ENCODE peak calls at places on chromosomes 6 and 20, in nine cellular contexts. B is GM23338, R is Panc1, G is GM12878, X is HCT116, T is K562, D is A549, K is SK-N-SH, Q is HepG2. E is an unnamed sample.

GRCh38 chr20:10634683-10635411 is 39.0 kb downstream of the JAG1 start:
- DNase-seq in X (no peak), K (no peak), Q (no peak), T (no peak), B (no peak), G (no peak), D (no peak), R (no peak), E (no peak)

GRCh38 chr20:51020657-51021056 is 2.2 kb downstream of the KCNG1 start:
- DNase-seq in K (no peak), Q (no peak), B (peak), D (no peak), G (no peak), R (no peak), X (no peak), T (no peak), E (no peak)

GRCh38 chr20:17522528-17522927 is 8.7 kb downstream of the BFSP1 start:
- DNase-seq in K (no peak), D (no peak), T (no peak), B (no peak), R (no peak), Q (no peak), X (no peak), G (no peak), E (no peak)

GRCh38 chr6:41337709-41338108 is 2.3 kb downstream of the NCR2 start:
- DNase-seq in D (no peak), G (no peak), R (no peak), T (no peak), K (no peak), X (no peak), B (no peak), Q (no peak), E (no peak)

GRCh38 chr6:63927538-63927937 is 291.9 kb downstream of the PHF3 start:
- DNase-seq in K (no peak), T (no peak), B (no peak), G (no peak), D (no peak), R (no peak), Q (no peak), X (no peak), E (no peak)

GRCh38 chr6:63094947-63095346 is 116.3 kb upstream of the FKBP1C start:
- DNase-seq in K (no peak), D (no peak), R (no peak), G (no peak), B (no peak), T (no peak), X (no peak), Q (no peak), E (no peak)

GRCh38 chr6:20402181-20403079 is 751 bp downstream of the E2F3 start:
- DNase-seq in D (peak), Q (peak), X (peak), G (no peak), K (peak), R (no peak), B (peak), T (peak), E (peak)

GRCh38 chr6:77624468-77624867 is 28.4 kb upstream of the MEI4 start:
- DNase-seq in T (no peak), R (no peak), G (no peak), D (no peak), Q (no peak), B (no peak), K (no peak), X (no peak), E (no peak)

GRCh38 chr20:14984768-14985622 is 647.6 kb upstream of the FLRT3 start:
- DNase-seq in T (no peak), R (no peak), G (no peak), K (no peak), D (peak), Q (peak), X (no peak), B (no peak), E (no peak)

GRCh38 chr6:148186916-148187315 is 155.7 kb upstream of the SASH1 start:
- DNase-seq in T (no peak), D (no peak), G (no peak), Q (no peak), K (no peak), R (no peak), X (no peak), B (no peak), E (no peak)

GRCh38 chr6:144330588-144330987 is 45.5 kb downstream of the UTRN start:
- DNase-seq in K (no peak), X (peak), D (no peak), Q (no peak), R (no peak), G (no peak), B (peak), T (no peak), E (no peak)

GRCh38 chr20:5848711-5849505 is 98.7 kb downstream of the SHLD1 start:
- DNase-seq in G (peak), K (no peak), B (no peak), Q (no peak), R (no peak), X (no peak), T (no peak), D (no peak), E (no peak)

GRCh38 chr20:57473246-57474042 is 51.5 kb downstream of the CTCFL start:
- DNase-seq in D (no peak), Q (no peak), T (no peak), G (peak), R (no peak), X (no peak), B (peak), K (no peak), E (peak)

GRCh38 chr6:49409951-49410542 is 53.0 kb downstream of the MMUT start:
- DNase-seq in X (peak), R (peak), B (peak), T (peak), K (peak), G (peak), D (peak), Q (peak), E (peak)

GRCh38 chr6:10837997-10838793 is at the start of gene MAK:
- DNase-seq in G (peak), X (peak), K (peak), R (peak), B (peak), D (peak), T (peak), Q (peak), E (peak)

GRCh38 chr6:77463308-77463880 is at the start of gene HTR1B:
- DNase-seq in G (no peak), B (peak), X (no peak), Q (no peak), K (no peak), D (peak), R (no peak), T (no peak), E (no peak)

GRCh38 chr6:88483424-88483823 is 317.3 kb upstream of the CNR1 start:
- DNase-seq in T (no peak), G (no peak), R (no peak), Q (no peak), B (peak), K (no peak), X (no peak), D (no peak), E (no peak)

GRCh38 chr6:109222848-109223247 is 127.5 kb downstream of the CEP57L1 start:
- DNase-seq in Q (no peak), G (no peak), R (no peak), X (no peak), T (no peak), B (no peak), K (no peak), D (no peak), E (no peak)

GRCh38 chr6:34544776-34545471 is 11.2 kb downstream of the SPDEF start:
- DNase-seq in B (no peak), X (no peak), K (no peak), Q (no peak), G (no peak), R (no peak), D (no peak), T (peak), E (no peak)

GRCh38 chr6:144681334-144681733 is 396.2 kb downstream of the UTRN start:
- DNase-seq in Q (no peak), T (no peak), K (no peak), R (no peak), D (no peak), X (no peak), G (no peak), B (no peak), E (no peak)

GRCh38 chr20:58139849-58140786 is 88.3 kb downstream of the ANKRD60 start:
- DNase-seq in Q (no peak), B (no peak), X (no peak), K (no peak), D (no peak), T (no peak), G (no peak), R (no peak), E (no peak)

GRCh38 chr6:150126641-150127291 is 16.1 kb upstream of the PPP1R14C start:
- DNase-seq in B (no peak), Q (no peak), R (no peak), G (no peak), D (no peak), X (no peak), T (no peak), K (no peak), E (no peak)

GRCh38 chr6:42345696-42346416 is 105.9 kb downstream of the TRERF1 start:
- DNase-seq in B (no peak), G (no peak), R (no peak), T (no peak), X (no peak), Q (no peak), K (no peak), D (no peak), E (no peak)

GRCh38 chr6:24252215-24252614 is 105.6 kb downstream of the DCDC2 start:
- DNase-seq in D (no peak), B (peak), G (no peak), R (no peak), Q (no peak), T (no peak), X (no peak), K (no peak), E (no peak)

GRCh38 chr20:62944184-62944583 is 6.2 kb downstream of the GID8 start:
- DNase-seq in Q (no peak), R (no peak), G (no peak), B (no peak), X (no peak), T (no peak), D (no peak), K (no peak), E (no peak)

GRCh38 chr6:8029243-8029870 is 34.8 kb downstream of the BLOC1S5 start:
- DNase-seq in Q (no peak), X (no peak), D (peak), R (no peak), G (no peak), B (no peak), K (no peak), T (no peak), E (no peak)

GRCh38 chr6:161418458-161418945 is 144.6 kb upstream of the AGPAT4 start:
- DNase-seq in B (peak), R (peak), T (peak), D (peak), G (no peak), Q (peak), K (peak), X (peak), E (peak)

GRCh38 chr6:168440520-168441433 is at the start of gene SMOC2:
- DNase-seq in G (no peak), X (no peak), K (peak), Q (no peak), R (no peak), B (peak), T (no peak), D (no peak), E (no peak)

GRCh38 chr6:168778201-168778600 is 337.2 kb downstream of the SMOC2 start:
- DNase-seq in T (no peak), G (no peak), D (no peak), R (no peak), Q (no peak), B (no peak), K (no peak), X (no peak), E (no peak)

GRCh38 chr6:11779308-11780096 is 899 bp upstream of the ADTRP start:
- DNase-seq in D (no peak), X (no peak), T (no peak), R (no peak), B (no peak), Q (no peak), K (no peak), G (no peak), E (peak)

GRCh38 chr6:38599261-38599660 is 40.5 kb downstream of the BTBD9 start:
- DNase-seq in B (no peak), D (no peak), T (no peak), R (no peak), G (no peak), Q (no peak), K (no peak), X (no peak), E (no peak)

DNA sequence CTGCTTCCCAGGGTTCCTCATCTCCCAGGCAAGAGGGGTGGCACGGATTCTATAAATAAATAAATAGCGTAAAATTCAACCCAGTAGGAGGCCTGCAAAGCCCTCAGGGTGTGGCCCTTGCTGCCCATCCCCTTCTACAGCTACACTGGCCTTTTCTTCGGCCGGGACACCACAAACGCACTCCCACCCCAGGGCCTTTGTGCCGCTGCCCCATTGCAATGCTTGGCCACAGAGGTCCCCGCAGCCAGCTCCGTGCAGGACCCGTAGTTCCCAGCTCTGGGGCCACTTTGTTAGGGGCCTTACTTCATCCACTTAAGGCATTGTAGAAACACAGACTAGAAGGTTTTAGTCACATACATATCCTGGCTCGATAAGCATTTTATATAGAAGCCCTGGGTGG is 151.2 kb downstream of the ERMARD start:
- DNase-seq in D (no peak), Q (no peak), R (no peak), X (no peak), G (no peak), T (no peak), K (no peak), B (no peak), E (no peak)
- TF ChIP-seq REST in D (no peak), Q (no peak), R (no peak), X (no peak), G (no peak), T (no peak), K (no peak), B (no peak), E (no peak)

DNA sequence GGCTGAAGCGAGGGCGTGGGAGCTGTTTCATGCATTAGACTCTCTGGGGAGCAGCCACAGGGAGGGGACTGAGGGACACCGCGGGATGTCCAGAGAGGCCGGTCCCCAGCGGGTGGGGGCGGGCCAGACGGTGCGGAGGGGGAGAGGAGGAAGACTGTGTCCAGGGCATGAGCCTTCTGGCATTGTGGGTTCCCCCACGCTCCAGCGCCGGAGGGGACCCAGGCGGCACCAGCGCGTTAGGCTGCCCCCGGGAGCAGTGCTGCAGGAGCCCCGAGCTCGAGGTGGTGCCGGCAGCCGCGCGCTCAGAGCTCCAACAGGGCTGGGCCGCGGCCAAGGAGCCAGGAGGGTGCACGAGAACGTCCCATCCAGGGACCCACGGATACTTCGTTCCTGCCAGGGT is 14.4 kb downstream of the SLC22A3 start:
- DNase-seq in D (no peak), G (no peak), X (no peak), B (no peak), K (no peak), Q (no peak), T (no peak), R (no peak), E (no peak)
- TF ChIP-seq REST in D (no peak), G (no peak), X (no peak), B (no peak), K (no peak), Q (no peak), T (no peak), R (no peak), E (no peak)

DNA sequence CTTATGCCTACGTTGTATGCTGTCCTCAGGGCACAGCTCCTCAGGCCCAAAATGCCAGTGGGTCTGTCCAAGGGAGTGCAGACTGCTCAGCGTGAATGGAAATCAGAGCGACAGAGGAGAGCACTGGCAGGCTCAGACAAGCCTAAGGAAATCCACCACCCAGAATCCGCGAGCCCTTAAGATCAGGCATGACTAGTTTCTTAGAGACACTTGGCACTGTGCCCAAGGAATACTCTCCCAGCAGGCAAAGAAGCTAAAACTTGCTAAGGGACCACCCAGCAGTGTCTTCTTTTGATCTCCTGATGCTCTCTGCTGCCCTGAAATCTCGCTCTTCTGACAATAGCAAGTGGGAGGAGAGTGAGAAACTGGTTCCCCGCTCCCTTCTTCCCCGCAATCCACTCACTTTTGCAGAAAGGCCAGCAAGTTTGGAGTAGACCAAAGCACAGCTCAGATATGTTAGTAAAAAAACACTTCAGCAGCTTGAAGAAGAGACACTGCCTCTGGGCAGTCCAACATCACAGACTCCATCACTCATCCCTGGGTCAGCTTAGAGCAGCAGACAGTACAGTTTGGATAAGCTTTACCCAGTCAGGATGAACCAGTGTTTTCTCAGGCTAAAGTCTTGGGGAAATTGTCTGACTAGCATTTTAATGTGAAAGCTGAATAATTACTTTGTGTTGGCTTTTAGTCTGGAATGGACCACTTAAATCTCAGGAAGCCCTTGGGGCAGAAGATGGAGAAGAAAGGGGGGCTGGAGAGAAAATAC is 32.4 kb downstream of the TRAF3IP2 start:
- DNase-seq in T (no peak), R (no peak), Q (no peak), B (no peak), K (no peak), D (no peak), X (no peak), G (no peak), E (no peak)
- TF ChIP-seq REST in T (no peak), R (no peak), Q (no peak), B (no peak), K (no peak), D (no peak), X (no peak), G (no peak), E (no peak)

GRCh38 chr20:1388706-1389483 is 4.0 kb downstream of the FKBP1A start:
- DNase-seq in D (no peak), B (no peak), T (no peak), Q (no peak), R (no peak), G (no peak), X (no peak), K (no peak), E (peak)

GRCh38 chr20:1392443-1392692 is 486 bp downstream of the FKBP1A start:
- DNase-seq in K (no peak), Q (no peak), X (no peak), G (no peak), D (no peak), B (peak), R (no peak), T (no peak), E (no peak)

GRCh38 chr20:1391640-1392442 is 1.0 kb downstream of the FKBP1A start:
- DNase-seq in R (no peak), K (peak), Q (no peak), D (no peak), T (peak), X (no peak), G (no peak), B (peak), E (peak)

GRCh38 chr20:1389703-1390385 is 3.0 kb downstream of the FKBP1A start:
- DNase-seq in T (no peak), D (no peak), Q (no peak), X (no peak), B (peak), K (no peak), R (no peak), G (no peak), E (no peak)

GRCh38 chr20:1390552-1391403 is 2.1 kb downstream of the FKBP1A start:
- DNase-seq in D (no peak), X (no peak), G (no peak), R (no peak), Q (no peak), K (no peak), T (no peak), B (no peak), E (no peak)
- TF ChIP-seq REST in D (no peak), X (no peak), G (no peak), R (no peak), Q (no peak), K (no peak), T (no peak), B (no peak), E (no peak)

DNA sequence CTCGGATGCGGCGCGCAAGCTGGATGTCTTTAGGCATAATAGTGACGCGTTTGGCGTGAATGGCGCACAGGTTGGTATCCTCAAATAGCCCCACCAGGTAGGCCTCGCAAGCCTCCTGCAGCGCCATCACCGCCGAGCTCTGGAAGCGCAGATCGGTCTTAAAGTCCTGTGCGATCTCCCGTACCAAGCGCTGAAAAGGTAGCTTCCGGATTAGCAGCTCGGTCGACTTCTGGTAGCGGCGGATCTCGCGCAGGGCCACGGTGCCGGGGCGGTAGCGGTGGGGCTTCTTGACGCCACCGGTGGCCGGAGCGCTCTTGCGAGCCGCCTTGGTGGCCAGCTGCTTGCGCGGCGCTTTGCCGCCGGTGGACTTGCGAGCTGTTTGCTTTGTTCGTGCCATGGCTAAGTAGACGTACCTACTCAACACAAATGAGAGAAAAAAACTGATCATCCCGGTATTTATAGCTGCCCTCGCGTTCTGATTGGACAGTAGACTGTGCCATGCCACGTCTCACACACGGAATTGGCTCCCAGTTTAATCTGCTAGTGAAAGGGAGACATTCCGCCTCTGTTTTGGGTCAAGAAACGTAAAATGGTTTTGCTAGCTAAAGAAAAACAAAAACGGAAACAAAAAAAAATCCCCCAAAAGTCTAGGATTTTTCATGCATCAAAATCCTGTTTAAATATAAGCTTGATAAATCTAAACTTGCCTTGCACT is 40.1 kb downstream of the OR2B2 start:
- DNase-seq in T (no peak), D (peak), K (peak), G (peak), X (no peak), R (peak), Q (no peak), B (peak), E (peak)
- TF ChIP-seq REST in T (no peak), D (no peak), K (peak), G (no peak), X (no peak), R (peak), Q (no peak), B (no peak), E (no peak)

GRCh38 chr6:128365520-128366160 is 154.8 kb downstream of the PTPRK start:
- DNase-seq in X (no peak), B (no peak), G (no peak), D (no peak), Q (peak), K (no peak), T (no peak), R (no peak), E (no peak)

GRCh38 chr6:128368213-128369000 is 152.0 kb downstream of the PTPRK start:
- DNase-seq in T (no peak), X (no peak), B (no peak), D (peak), G (no peak), R (no peak), K (no peak), Q (no peak), E (no peak)

GRCh38 chr6:128370072-128370471 is 150.3 kb downstream of the PTPRK start:
- DNase-seq in B (no peak), T (no peak), D (no peak), G (no peak), Q (peak), X (no peak), R (no peak), K (no peak), E (no peak)

GRCh38 chr6:128364766-128365519 is 155.5 kb downstream of the PTPRK start:
- DNase-seq in G (no peak), R (no peak), K (no peak), B (no peak), T (no peak), X (no peak), Q (no peak), D (no peak), E (no peak)

GRCh38 chr6:128367437-128367836 is 153.0 kb downstream of the PTPRK start:
- DNase-seq in T (no peak), X (no peak), B (no peak), G (no peak), D (no peak), K (no peak), R (no peak), Q (no peak), E (no peak)
- TF ChIP-seq REST in T (no peak), X (no peak), B (no peak), G (no peak), D (no peak), K (no peak), R (no peak), Q (no peak), E (no peak)

E was measured in HL-60.